ENCODE peak calls at places on chromosomes 12 and 14, in four cellular contexts. Q, Z, H and X are unnamed samples.
A peak's percentile ranks its signal among the peaks of the same experiment; 100 is the strongest.

GRCh38 chr12:47744005-47744651 is 14.6 kb downstream of the RAPGEF3 start:
- DNase-seq in Q (peak; percentile 37), Z (no peak), H (peak; percentile 69), X (peak; percentile 66)

GRCh38 chr12:93154753-93155475 is 222.8 kb upstream of the NUDT4 start:
- DNase-seq in Q (no peak), Z (no peak), H (no peak), X (no peak)

GRCh38 chr14:90518941-90519256 is 122.1 kb downstream of the CALM1 start:
- DNase-seq in Q (peak; percentile 21), Z (no peak), H (peak; percentile 60), X (peak; percentile 10)

GRCh38 chr12:25377475-25378179 is 126.9 kb upstream of the KRAS start:
- DNase-seq in Q (peak; percentile 70), Z (no peak), H (peak; percentile 20), X (peak; percentile 86)

GRCh38 chr12:26991826-26992225 is 22.4 kb downstream of the TM7SF3 start:
- DNase-seq in Q (no peak), Z (no peak), H (no peak), X (no peak)

GRCh38 chr12:64893961-64894360 is 69.5 kb downstream of the TBC1D30 start:
- DNase-seq in Q (no peak), Z (no peak), H (no peak), X (no peak)

GRCh38 chr12:26832817-26833691 is at the start of gene ITPR2:
- DNase-seq in Q (peak; percentile 81), Z (peak; percentile 98), H (peak; percentile 92), X (peak; percentile 89)

GRCh38 chr12:87529386-87529785 is 499.8 kb downstream of the C12orf50 start:
- DNase-seq in Q (no peak), Z (no peak), H (no peak), X (no peak)

GRCh38 chr14:103141117-103141796 is 18.0 kb downstream of the TNFAIP2 start:
- DNase-seq in Q (no peak), Z (no peak), H (no peak), X (no peak)

GRCh38 chr14:105761842-105762241 is 235.5 kb downstream of the TMEM121 start:
- DNase-seq in Q (no peak), Z (no peak), H (no peak), X (no peak)

GRCh38 chr14:50013198-50013918 is 103.0 kb downstream of the VCPKMT start:
- DNase-seq in Q (no peak), Z (no peak), H (no peak), X (no peak)

GRCh38 chr12:111446631-111447570 is 41.2 kb downstream of the SH2B3 start:
- DNase-seq in Q (no peak), Z (no peak), H (no peak), X (no peak)

GRCh38 chr12:111446044-111446581 is 40.4 kb downstream of the SH2B3 start:
- DNase-seq in Q (no peak), Z (peak; percentile 68), H (no peak), X (no peak)

GRCh38 chr12:111444314-111444705 is 38.6 kb downstream of the SH2B3 start:
- DNase-seq in Q (no peak), Z (no peak), H (no peak), X (peak; percentile 78)

GRCh38 chr12:111444706-111445310 is 39.1 kb downstream of the SH2B3 start:
- DNase-seq in Q (peak; percentile 65), Z (peak; percentile 63), H (peak; percentile 75), X (peak; percentile 61)

DNA sequence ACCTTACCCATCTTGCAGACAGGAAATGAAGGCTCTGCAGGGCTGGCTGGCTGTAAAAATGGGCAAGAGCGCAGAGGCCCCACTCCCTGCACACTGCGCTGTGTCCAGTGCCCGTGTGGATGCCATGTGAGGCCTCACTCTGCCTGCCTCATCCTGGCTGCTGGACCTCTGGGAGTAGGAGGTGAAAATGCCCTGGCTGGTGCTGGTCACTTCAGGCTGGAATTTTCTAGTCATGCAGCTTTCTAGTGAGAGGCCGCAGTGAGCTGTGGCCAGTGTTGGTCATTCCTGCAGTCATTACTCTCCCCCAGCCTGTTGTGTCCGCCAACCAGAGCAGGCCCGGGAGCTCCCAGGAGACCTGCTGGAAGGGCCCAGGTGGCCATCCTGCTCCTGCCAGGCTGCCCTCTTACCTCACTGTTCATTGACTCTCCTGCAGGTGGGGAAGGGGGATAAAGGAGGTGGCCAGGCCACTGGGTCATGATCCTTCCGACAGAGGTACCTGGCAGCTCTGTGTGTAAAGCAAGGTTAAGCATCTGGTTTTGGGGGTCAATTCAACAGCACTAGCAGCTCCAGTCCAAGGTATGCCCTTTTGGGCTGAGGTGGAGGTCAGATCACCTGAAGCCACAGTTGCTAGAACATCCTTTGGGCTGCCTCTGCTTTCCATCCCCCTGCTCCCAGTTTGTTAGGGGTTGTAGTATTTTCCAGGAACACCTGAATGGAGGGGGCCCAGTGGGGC is 39.8 kb downstream of the SH2B3 start:
- DNase-seq in Q (no peak), Z (no peak), H (no peak), X (no peak)
- H3K4me1 ChIP-seq in Q (peaks cover 55% of the 10 kb centered on the region), Z (peaks cover 28% of the 10 kb centered on the region), H (peaks cover 43% of the 10 kb centered on the region), X (peaks cover 41% of the 10 kb centered on the region)

DNA sequence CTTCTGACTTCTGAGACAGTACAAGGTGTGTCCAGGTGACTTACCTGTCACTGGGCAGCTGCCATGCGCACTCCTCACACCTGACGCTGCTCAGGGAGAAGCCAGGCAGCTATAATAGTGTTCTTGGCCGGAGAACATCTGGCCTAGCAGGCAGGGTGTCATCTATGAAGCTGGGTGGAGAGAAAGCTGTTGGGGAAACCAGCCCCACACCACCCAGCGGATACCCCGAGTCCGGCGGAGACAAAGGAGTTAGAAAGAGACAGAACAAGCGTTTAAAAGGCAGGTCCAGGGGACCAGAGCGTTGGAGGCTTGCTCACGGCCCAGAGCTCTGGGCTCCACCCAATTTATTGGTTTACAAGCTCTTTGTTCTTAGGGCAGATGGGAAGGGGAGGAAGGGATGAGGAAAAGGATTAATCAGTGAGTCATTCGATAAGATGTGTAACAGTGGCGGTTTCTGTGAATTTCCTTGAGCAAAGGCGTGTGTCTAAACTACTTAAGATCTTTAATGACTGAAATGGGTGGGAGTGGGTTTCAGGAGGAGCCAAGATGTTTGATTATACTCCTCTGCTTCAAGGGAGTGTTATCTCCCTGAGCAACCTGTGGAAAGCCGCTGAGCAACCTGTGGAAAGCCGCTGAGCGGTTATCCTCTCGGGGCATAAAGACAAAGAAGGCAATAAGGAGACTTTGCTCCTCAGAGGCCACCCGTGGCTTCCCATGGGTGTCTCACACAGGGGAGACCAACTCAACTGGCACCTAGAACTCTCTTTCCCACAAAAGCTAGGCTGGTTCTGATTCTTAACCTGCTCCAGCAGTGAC is at the start of gene GALNT8:
- DNase-seq in Q (no peak), Z (no peak), H (no peak), X (no peak)
- H3K27me3 ChIP-seq in Q (no peaks in the 10 kb centered on the region), Z (peaks cover 16% of the 10 kb centered on the region), H (no peaks in the 10 kb centered on the region), X (peaks cover 6% of the 10 kb centered on the region)

GRCh38 chr14:99556134-99556791 is 47.7 kb downstream of the CCDC85C start:
- DNase-seq in Q (no peak), Z (no peak), H (no peak), X (no peak)
- H3K4me1 ChIP-seq in Q (no peaks in the 10 kb centered on the region), Z (peaks cover 14% of the 10 kb centered on the region), H (no peaks in the 10 kb centered on the region), X (no peaks in the 10 kb centered on the region)

DNA sequence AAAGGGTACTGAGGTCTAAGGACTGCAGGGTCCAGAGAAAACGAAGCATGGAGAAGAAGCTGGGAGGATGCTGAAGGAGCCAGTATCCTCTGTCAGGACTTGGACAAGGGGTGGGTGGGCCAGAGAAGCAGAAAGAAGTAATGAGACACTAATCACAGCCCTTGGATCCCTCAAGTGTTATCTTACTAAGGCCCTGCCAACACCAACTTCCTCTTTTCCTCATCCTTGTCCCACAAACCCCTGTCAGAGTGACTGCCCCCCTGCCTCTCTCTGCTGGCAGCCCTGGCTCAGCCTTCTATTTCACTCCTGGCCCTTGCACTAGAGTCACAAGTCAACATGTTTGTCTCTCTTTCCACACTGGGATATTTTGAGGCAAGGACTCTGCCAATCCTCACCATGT is 3.8 kb upstream of the ASIC1 start:
- DNase-seq in Q (no peak), Z (no peak), H (no peak), X (no peak)
- H3K27me3 ChIP-seq in Q (no peaks in the 10 kb centered on the region), Z (no peaks in the 10 kb centered on the region), H (peaks cover 25% of the 10 kb centered on the region), X (peaks cover 25% of the 10 kb centered on the region)

DNA sequence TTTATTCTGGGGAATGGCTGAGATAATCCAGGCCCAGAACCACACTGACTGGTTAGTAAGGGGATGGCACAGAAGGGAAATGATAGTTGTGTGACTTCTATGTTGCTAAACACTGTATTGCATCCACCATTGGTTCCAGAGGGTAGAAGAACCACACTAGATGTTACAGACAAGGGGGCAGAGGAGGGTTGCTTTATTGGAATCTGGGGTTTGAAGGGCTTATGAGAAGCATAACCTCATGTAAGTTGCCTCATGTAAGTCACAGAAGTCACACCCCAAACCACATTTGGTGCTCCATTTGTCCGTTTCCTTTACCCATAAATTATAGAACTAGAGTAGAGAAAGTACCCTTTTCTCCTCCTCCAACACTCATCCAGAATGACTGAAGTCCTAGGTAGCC is 5.5 kb upstream of the PSMA6 start:
- DNase-seq in Q (no peak), Z (no peak), H (no peak), X (no peak)
- H3K4me1 ChIP-seq in Q (peaks cover 29% of the 10 kb centered on the region), Z (no peaks in the 10 kb centered on the region), H (peaks cover 28% of the 10 kb centered on the region), X (peaks cover 27% of the 10 kb centered on the region)

GRCh38 chr12:51908876-51909592 is 1.7 kb downstream of the ACVRL1 start:
- DNase-seq in Q (no peak), Z (no peak), H (no peak), X (no peak)
- H3K27me3 ChIP-seq in Q (peaks cover 4% of the 10 kb centered on the region), Z (no peaks in the 10 kb centered on the region), H (peaks cover 10% of the 10 kb centered on the region), X (peaks cover 16% of the 10 kb centered on the region)

DNA sequence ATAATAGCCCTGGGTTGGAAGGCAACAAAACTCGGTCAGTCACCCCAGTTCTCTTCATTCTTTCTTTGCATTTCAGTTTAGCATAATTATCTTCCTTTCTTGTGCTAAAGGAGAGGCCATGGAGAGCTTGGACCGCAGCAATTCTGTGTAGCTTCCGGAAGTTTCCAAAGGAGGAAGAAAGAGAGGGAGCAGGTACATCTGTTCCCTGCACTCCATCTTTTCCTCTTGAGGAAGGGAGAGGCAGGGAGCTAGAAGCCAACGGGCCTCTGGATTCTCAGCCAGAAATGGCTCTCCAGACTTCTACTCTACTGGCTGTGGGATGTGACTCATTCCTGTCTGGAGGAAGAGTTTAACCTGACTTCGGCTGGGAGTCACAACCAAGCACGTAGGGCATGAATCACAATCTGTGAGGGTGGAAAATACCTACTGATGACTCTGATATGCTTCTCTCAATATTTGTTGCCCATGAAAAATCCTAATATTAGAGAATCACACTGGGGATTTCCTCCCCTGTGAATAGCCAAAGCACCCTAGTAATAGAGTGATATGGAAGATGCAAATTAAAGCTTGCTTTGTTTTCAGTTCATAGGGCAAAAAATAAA is 17.0 kb downstream of the ANO6 start:
- DNase-seq in Q (no peak), Z (peak; percentile 66), H (no peak), X (no peak)
- H3K4me1 ChIP-seq in Q (peaks cover 5% of the 10 kb centered on the region), Z (peaks cover 33% of the 10 kb centered on the region), H (no peaks in the 10 kb centered on the region), X (no peaks in the 10 kb centered on the region)

DNA sequence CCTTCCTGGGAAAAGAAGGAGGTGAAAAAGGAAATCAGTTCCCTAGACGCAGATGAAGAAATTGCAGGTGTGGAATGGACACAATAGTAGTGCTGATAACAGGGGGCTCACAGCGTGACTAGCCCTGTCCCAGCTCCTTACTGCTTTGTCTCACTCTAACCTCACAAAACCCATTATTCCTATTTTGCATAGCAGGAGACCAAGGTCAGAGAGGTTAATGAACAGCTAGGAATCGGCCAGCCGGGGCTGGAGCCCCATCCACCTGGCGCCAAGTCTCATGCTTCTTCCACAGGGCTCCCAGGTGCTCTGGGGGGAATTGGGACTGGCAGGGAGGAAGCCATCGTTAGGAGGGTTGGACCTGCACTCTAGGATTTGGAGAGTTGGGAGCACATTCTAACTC is 12.0 kb downstream of the KCNH3 start:
- DNase-seq in Q (no peak), Z (no peak), H (no peak), X (no peak)
- H3K27me3 ChIP-seq in Q (no peaks in the 10 kb centered on the region), Z (no peaks in the 10 kb centered on the region), H (no peaks in the 10 kb centered on the region), X (peaks cover 6% of the 10 kb centered on the region)